ENCODE peak calls at places on chromosome 5, in nine cellular contexts. J is sigmoid colon, E is suprapubic skin, N is HepG2, F is stomach, D is HCT116, I is spleen, A is transverse colon, L is prostate gland. K is an unnamed sample.
A peak's percentile ranks its signal among the peaks of the same experiment; 100 is the strongest.

GRCh38 chr5:120517607-120518252 is 53.6 kb downstream of the PRR16 start:
- DNase-seq in E (no peak), I (no peak), A (no peak), D (no peak), L (no peak), F (no peak), N (no peak), J (no peak), K (no peak)

GRCh38 chr5:120007619-120008018 is 378.3 kb downstream of the FAM170A start:
- DNase-seq in E (no peak), J (no peak), A (no peak), D (no peak), F (no peak), L (peak; percentile 39), N (no peak), I (no peak), K (no peak)

GRCh38 chr5:14202462-14202861 is 59.3 kb downstream of the TRIO start:
- DNase-seq in D (no peak), A (peak; percentile 19), F (no peak), J (no peak), E (no peak), I (no peak), L (no peak), N (no peak), K (no peak)

GRCh38 chr5:112757468-112758208 is 20.0 kb downstream of the APC start:
- DNase-seq in J (no peak), F (no peak), E (no peak), N (peak; percentile 61), D (peak; percentile 48), L (peak; percentile 25), A (no peak), I (no peak), K (no peak)

GRCh38 chr5:67238191-67238590 is 41.6 kb upstream of the CD180 start:
- DNase-seq in D (no peak), N (no peak), L (no peak), E (no peak), I (no peak), A (no peak), F (no peak), J (peak; percentile 83), K (no peak)

GRCh38 chr5:172881691-172882370 is 47.8 kb downstream of the ERGIC1 start:
- DNase-seq in J (no peak), I (no peak), E (no peak), N (no peak), F (peak; percentile 58), L (no peak), D (peak; percentile 10), A (no peak), K (no peak)

GRCh38 chr5:21165344-21165743 is 1177.3 kb upstream of the CDH18 start:
- DNase-seq in A (no peak), L (no peak), J (no peak), N (no peak), F (no peak), I (no peak), E (no peak), D (no peak), K (no peak)

GRCh38 chr5:138706655-138707480 is 46.4 kb upstream of the CTNNA1 start:
- DNase-seq in I (no peak), L (no peak), J (no peak), E (no peak), D (no peak), F (no peak), N (no peak), A (no peak), K (no peak)

GRCh38 chr5:66324357-66324756 is 180.3 kb downstream of the SREK1 start:
- DNase-seq in E (no peak), A (no peak), D (no peak), N (no peak), F (peak; percentile 45), I (no peak), L (no peak), J (no peak), K (no peak)

GRCh38 chr5:148446591-148446990 is 62.8 kb downstream of the FBXO38 start:
- DNase-seq in D (no peak), I (no peak), N (no peak), F (no peak), J (no peak), A (no peak), L (no peak), E (no peak), K (no peak)

GRCh38 chr5:132883261-132883834 is 9.9 kb downstream of the LEAP2 start:
- DNase-seq in D (peak; percentile 52), L (peak; percentile 66), A (peak; percentile 51), I (no peak), F (peak; percentile 55), E (no peak), J (peak; percentile 74), N (peak; percentile 78), K (no peak)

GRCh38 chr5:73299665-73300435 is 126.9 kb downstream of the TMEM174 start:
- DNase-seq in J (no peak), N (no peak), E (no peak), I (no peak), A (no peak), L (no peak), F (no peak), D (no peak), K (no peak)

GRCh38 chr5:103744159-103744558 is 181.6 kb upstream of the NUDT12 start:
- DNase-seq in F (no peak), N (no peak), I (no peak), D (no peak), A (no peak), E (no peak), J (no peak), L (no peak), K (no peak)

GRCh38 chr5:89128930-89129625 is 246.1 kb upstream of the MEF2C start:
- DNase-seq in D (no peak), E (no peak), F (no peak), N (no peak), I (no peak), J (no peak), L (no peak), A (no peak), K (no peak)

GRCh38 chr5:162268694-162269481 is 201.3 kb downstream of the GABRG2 start:
- DNase-seq in D (no peak), A (no peak), L (no peak), I (no peak), F (no peak), E (no peak), N (no peak), J (no peak), K (no peak)

GRCh38 chr5:39200081-39200480 is 19.3 kb downstream of the FYB1 start:
- DNase-seq in J (no peak), F (no peak), L (no peak), D (no peak), I (no peak), N (no peak), E (no peak), A (no peak), K (no peak)

GRCh38 chr5:74281191-74281590 is 359.3 kb downstream of the ENC1 start:
- DNase-seq in L (no peak), I (no peak), N (no peak), D (no peak), J (no peak), F (no peak), A (no peak), E (no peak), K (no peak)

GRCh38 chr5:71734141-71734540 is 15.1 kb downstream of the CARTPT start:
- DNase-seq in A (no peak), N (no peak), L (no peak), D (no peak), J (no peak), I (no peak), E (no peak), F (no peak), K (no peak)

GRCh38 chr5:81315830-81316229 is 14.4 kb downstream of the ZCCHC9 start:
- DNase-seq in J (no peak), I (no peak), D (no peak), L (no peak), E (no peak), A (no peak), N (no peak), F (no peak), K (no peak)

GRCh38 chr5:81313686-81314085 is 12.3 kb downstream of the ZCCHC9 start:
- DNase-seq in D (no peak), J (no peak), N (no peak), L (no peak), E (no peak), A (no peak), F (no peak), I (no peak), K (no peak)

GRCh38 chr5:81315336-81315735 is 13.9 kb downstream of the ZCCHC9 start:
- DNase-seq in L (no peak), D (no peak), E (no peak), N (no peak), F (no peak), A (no peak), I (no peak), J (no peak), K (no peak)

GRCh38 chr5:81310402-81311063 is 9.1 kb downstream of the ZCCHC9 start:
- DNase-seq in L (no peak), F (no peak), A (no peak), E (no peak), D (no peak), J (no peak), N (no peak), I (no peak), K (no peak)

DNA sequence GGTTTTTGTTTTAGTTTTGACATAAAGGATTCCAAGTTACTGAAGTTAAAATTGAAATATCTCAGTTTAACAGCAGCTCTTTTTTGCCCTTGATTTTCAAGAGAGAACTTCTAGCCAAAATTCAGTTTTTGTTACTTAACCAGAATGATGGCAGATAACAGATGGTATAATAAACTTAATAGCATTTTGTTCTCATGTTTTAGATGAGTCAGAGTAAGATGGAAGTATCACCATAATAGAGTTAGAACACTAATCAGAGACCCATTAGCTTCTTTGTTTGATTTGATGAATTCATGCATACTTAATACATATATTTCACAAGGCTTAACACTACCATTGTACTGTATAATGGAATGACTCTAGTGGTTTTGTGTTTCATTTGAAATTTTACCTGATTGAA is 11.9 kb downstream of the ZCCHC9 start:
- DNase-seq in L (no peak), E (no peak), I (no peak), F (no peak), D (no peak), A (no peak), J (no peak), N (no peak), K (no peak)
- TF ChIP-seq POLR2A in L (no peak), E (no peak), I (no peak), F (no peak), D (no peak), A (no peak), J (no peak), N (no peak), K (no peak)

GRCh38 chr5:118987988-118988945 is at the start of gene DTWD2:
- DNase-seq in E (peak; percentile 94), F (peak; percentile 96), J (peak; percentile 93), I (peak; percentile 99), A (peak; percentile 96), L (peak; percentile 90), N (peak; percentile 92), D (peak; percentile 89), K (peak; percentile 83)
- TF ChIP-seq POLR2AphosphoS5 in E (peak; percentile 34), F (peak; percentile 45), J (peak; percentile 18), I (peak; percentile 85), A (peak; percentile 48), L (peak; percentile 47), N (peak; percentile 78), D (peak; percentile 70), K (no peak)

GRCh38 chr5:69369369-69370121 is at the start of the genes AK6, RAD17 and TAF9:
- DNase-seq in F (peak; percentile 93), J (peak; percentile 94), A (peak; percentile 94), D (peak; percentile 83), N (peak; percentile 86), E (peak; percentile 96), I (peak; percentile 99), L (peak; percentile 89), K (peak; percentile 74)
- TF ChIP-seq POLR2A in F (no peak), J (peak; percentile 66), A (peak; percentile 82), D (peak; percentile 88), N (peak; percentile 85), E (peak; percentile 81), I (peak; percentile 62), L (peak; percentile 51), K (peak; percentile 91)

GRCh38 chr5:115296130-115296997 is at the start of gene CCDC112:
- DNase-seq in I (peak; percentile 95), A (peak; percentile 90), E (peak; percentile 87), J (peak; percentile 89), F (peak; percentile 87), N (peak; percentile 36), L (peak; percentile 77), D (peak; percentile 69), K (peak; percentile 62)
- TF ChIP-seq POLR2AphosphoS5 in I (peak; percentile 83), A (peak; percentile 70), E (no peak), J (peak; percentile 65), F (no peak), N (peak; percentile 34), L (no peak), D (peak; percentile 94), K (no peak)